ENCODE peak calls at places on chromosomes 11 and 22, in six cellular contexts. E is H1, T is endothelial cell of umbilical vein, V is PC-3, G is fibroblast of lung, P is OCI-LY7. A is an unnamed sample.
A peak's percentile ranks its signal among the peaks of the same experiment; 100 is the strongest.

GRCh38 chr11:17846852-17847453 is 112.4 kb downstream of the KCNC1 start:
- DNase-seq in G (peak; percentile 65), V (peak; percentile 53), T (no peak), P (peak; percentile 8), E (no peak), A (peak; percentile 77)

GRCh38 chr11:131246589-131247164 is 123.7 kb upstream of the NTM start:
- DNase-seq in P (peak; percentile 1), G (no peak), T (no peak), V (peak; percentile 48), E (peak; percentile 31), A (peak; percentile 62)

GRCh38 chr22:17436382-17436951 is 67.2 kb downstream of the CECR2 start:
- DNase-seq in G (peak; percentile 75), P (peak; percentile 49), E (no peak), V (no peak), T (no peak), A (peak; percentile 53)

GRCh38 chr11:1825039-1825740 is 9.6 kb upstream of the SYT8 start:
- DNase-seq in V (no peak), P (peak; percentile 55), E (peak; percentile 78), G (no peak), T (no peak), A (peak; percentile 81)

GRCh38 chr11:75718406-75719088 is 909 bp downstream of the MOGAT2 start:
- DNase-seq in G (no peak), V (no peak), T (no peak), P (no peak), E (no peak), A (no peak)

GRCh38 chr11:26227883-26228502 is 103.9 kb upstream of the ANO3 start:
- DNase-seq in E (no peak), V (no peak), P (peak; percentile 7), T (no peak), G (peak; percentile 51), A (no peak)

GRCh38 chr11:78226684-78227680 is 38.3 kb downstream of the USP35 start:
- DNase-seq in G (no peak), T (no peak), P (peak; percentile 26), E (no peak), V (no peak), A (no peak)

GRCh38 chr11:118212131-118212725 is 12.6 kb downstream of the JAML start:
- DNase-seq in E (no peak), G (no peak), V (no peak), T (no peak), P (no peak), A (peak; percentile 62)

GRCh38 chr11:44564198-44564597 is 1.3 kb upstream of the CD82 start:
- DNase-seq in V (no peak), E (no peak), T (no peak), P (no peak), G (no peak), A (no peak)

GRCh38 chr11:107777094-107777493 is 65.2 kb upstream of the SLN start:
- DNase-seq in V (no peak), P (no peak), T (no peak), G (no peak), E (no peak), A (no peak)

GRCh38 chr11:45658292-45658991 is 7.0 kb downstream of the CHST1 start:
- DNase-seq in E (peak; percentile 50), G (peak; percentile 48), T (peak; percentile 96), P (no peak), V (no peak), A (no peak)

DNA sequence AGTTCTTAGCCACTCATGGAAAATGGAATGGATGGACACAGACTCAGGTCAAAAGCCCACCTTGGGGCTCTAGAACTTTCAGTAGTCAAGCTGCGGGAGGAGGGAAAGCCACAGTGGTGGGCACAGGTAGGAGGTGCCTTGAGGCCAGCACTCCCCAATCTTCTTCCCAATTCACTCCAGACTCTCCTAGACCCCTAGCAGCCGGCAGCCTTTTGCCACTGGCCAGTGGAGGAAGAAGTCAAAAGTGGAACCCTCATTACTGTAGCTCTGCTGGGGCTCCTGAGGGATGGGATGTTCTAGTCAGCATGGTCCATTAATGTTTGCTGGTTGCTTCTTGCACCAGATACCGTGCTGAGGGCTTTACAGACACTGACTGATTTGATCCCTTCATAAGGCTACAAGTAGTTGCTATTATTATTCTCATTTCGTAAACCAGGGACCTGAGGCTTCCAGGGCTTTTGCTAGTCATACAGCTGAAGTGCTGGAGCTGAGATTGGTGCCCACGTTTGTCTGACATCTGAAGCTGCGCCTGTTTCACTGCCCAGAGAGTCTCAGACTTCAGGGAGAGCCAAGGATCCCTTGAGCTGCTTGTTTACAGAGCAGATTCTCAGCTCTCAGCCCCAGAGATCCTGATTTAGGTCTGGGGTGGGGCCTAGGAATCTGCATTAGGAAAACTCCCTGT is 1.1 kb downstream of the UCP3 start:
- DNase-seq in G (no peak), P (no peak), V (no peak), T (no peak), E (no peak), A (no peak)
- H3K4me1 ChIP-seq in G (no peaks in the 10 kb centered on the region), P (peaks cover 37% of the 10 kb centered on the region), V (no peaks in the 10 kb centered on the region), T (no peaks in the 10 kb centered on the region), E (no peaks in the 10 kb centered on the region), A (peaks cover 30% of the 10 kb centered on the region)

DNA sequence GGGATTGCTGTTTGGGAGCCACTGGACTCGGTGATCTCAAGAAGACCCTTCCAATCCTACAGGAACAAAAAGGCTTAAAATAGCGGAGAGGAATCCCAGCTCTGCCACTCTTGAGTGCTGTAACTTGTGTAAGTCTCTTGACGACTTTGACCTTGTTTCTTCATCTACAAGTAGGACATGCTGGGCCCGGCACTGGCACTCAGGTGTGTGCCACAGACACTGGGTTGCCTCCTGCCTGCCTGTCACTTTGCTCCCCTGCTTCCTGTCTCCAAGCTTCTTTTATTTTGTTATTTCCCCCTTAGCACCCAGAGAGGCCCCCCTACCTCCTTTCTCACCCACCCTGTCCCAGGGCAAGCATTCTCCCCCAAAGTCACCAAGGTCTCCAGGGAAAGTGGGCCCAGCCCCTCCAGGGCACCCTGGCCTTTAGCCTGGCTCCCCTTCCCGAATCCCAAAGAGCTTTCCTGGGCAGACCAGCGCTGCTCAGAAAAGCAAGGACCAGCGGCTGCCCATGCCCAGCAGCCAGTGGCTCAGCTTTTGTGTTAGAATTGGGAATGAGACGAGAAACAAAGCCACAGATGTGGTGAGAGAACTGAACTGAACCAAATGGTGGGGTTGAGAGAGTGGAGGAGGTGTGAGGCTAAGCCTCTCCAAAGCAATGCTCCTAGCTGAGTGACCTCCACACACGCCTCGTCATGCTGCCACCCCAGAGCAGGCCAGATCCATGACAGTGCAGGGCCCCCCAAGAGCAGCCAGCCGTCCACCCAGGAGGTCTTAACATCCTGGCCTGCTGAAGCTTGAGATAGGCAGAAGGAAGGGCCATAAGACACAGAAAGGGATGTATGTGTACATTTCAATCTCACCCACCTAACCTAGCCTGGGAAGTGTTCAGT is 4.5 kb downstream of the TRIM29 start:
- DNase-seq in E (no peak), P (no peak), G (no peak), T (no peak), V (no peak), A (no peak)
- H3K4me3 ChIP-seq in E (no peak overlapping the region), P (no peak overlapping the region), G (no peak overlapping the region), T (no peak overlapping the region), V (no peak overlapping the region), A (no peak overlapping the region)

DNA sequence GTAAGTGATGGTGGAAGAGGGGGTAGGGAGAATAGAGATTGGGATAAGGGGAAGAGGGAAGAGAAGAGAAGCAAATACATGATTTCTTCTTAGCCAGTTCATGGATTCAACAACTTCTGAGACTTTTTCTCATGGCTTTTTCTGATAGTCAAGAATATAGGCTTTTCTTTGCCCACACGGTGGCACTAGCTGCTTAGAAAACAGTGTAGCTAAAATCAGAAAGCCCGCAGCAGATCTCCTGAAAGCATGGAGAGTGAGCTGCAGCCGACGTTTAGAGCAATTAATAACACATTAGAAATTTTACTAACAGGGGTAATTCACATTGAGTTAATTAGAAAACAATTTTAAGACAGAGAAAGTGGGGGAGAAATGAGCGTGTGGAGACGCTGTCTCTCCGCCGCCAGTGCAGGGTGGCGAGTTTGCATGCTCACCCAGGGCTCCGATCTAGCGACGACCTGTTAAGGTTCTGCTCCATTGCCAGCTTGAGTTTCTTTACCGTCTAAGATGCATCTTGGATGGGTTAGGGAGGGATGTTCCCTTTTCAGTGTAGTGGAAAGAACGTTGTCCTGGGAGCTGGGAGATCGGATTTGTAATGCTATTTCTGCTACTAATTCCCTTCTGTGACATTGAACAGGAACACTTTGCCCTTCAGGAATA is 3.3 kb upstream of the RAG1 start:
- DNase-seq in V (peak; percentile 69), P (peak; percentile 50), T (peak; percentile 64), E (no peak), G (peak; percentile 77), A (peak; percentile 85)
- H2AFZ ChIP-seq in V (peak overlapping the region; percentile 68), P (no peak overlapping the region), T (no peak overlapping the region), E (peak overlapping the region; percentile 72), G (peak overlapping the region; percentile 50), A (no peak overlapping the region)

GRCh38 chr22:44665115-44665514 is 36.9 kb upstream of the PRR5 start:
- DNase-seq in E (no peak), V (no peak), G (no peak), T (no peak), P (no peak), A (no peak)
- H3K4me1 ChIP-seq in E (peaks cover 14% of the 10 kb centered on the region), V (no peaks in the 10 kb centered on the region), G (peaks cover 3% of the 10 kb centered on the region), T (peaks cover 12% of the 10 kb centered on the region), P (no peaks in the 10 kb centered on the region), A (no peaks in the 10 kb centered on the region)

DNA sequence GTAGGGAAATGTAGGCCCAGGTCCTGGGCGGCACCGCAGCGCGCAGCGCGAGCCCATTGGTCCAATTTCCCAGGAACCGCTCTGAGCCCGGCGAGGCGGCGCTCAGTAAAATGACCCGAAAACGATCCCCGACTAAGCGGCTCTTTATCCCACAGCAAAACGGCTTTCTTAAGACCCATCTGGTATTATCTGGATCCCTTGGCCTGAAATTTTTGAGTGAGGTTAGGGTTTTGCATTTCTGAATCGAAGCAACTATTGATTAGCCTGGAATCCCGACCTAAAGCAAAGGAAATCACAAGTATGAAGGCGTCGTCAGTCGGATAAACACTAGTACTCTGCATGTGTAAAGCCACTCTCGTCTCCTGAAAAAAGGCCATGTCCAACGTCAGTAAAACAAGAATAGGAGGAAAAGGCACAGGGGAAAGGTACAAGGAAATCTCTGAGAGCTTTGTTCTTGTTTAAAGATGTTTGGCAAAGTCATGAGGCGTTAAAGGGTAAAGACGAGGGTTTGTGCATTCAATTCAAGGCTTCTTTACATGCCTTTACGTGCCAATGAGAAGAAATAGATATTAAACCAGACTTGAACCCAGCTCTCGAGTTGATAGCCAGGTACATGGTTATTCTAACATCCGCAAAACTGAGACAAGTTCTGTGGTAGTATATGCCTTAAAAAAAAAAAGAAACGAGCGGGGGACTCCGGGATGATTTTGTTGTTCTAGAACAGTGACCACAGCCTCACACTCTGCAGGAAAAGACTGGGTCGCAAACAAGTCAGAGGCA is 564 bp upstream of the CFL1 start:
- DNase-seq in E (no peak), T (no peak), G (no peak), V (peak; percentile 29), P (peak; percentile 30), A (no peak)
- H3K4me3 ChIP-seq in E (peak overlapping the region; percentile 49), T (peak overlapping the region; percentile 63), G (peak overlapping the region; percentile 59), V (peak overlapping the region; percentile 79), P (peak overlapping the region; percentile 99), A (peak overlapping the region; percentile 75)

A was measured in Karpas-422.